ENCODE peak calls at places on chromosomes 4 and X, in nine cellular contexts. X is GM12878, B is fibroblast of lung, T is GM23338, H is GM23248, P is K562, E is neural progenitor cell, S is endothelial cell of umbilical vein, L is HCT116. D is an unnamed sample.

GRCh38 chrX:111376897-111377601 is 34.9 kb downstream of the DCX start:
- DNase-seq in X (no peak), B (no peak), T (peak), H (no peak), P (no peak), E (peak), S (no peak), L (no peak), D (peak)

GRCh38 chr4:31701256-31701655 is 981.1 kb downstream of the PCDH7 start:
- DNase-seq in X (no peak), B (no peak), T (no peak), H (no peak), P (no peak), E (no peak), S (no peak), L (no peak), D (no peak)

GRCh38 chrX:133537142-133537541 is 121.9 kb upstream of the GPC4 start:
- DNase-seq in X (no peak), B (no peak), T (no peak), H (no peak), P (no peak), E (no peak), S (no peak), L (no peak), D (no peak)

GRCh38 chr4:163332526-163333405 is at the start of gene NPY1R:
- DNase-seq in X (peak), B (peak), T (peak), H (peak), P (peak), E (peak), S (peak), L (peak), D (peak)

GRCh38 chr4:76955187-76955586 is 5.6 kb downstream of the SEPTIN11 start:
- DNase-seq in X (no peak), B (peak), T (no peak), H (peak), P (no peak), E (no peak), S (no peak), L (no peak), D (peak)

GRCh38 chr4:75107703-75108612 is 175.0 kb downstream of the PARM1 start:
- DNase-seq in X (no peak), B (no peak), T (no peak), H (no peak), P (no peak), E (no peak), S (no peak), L (no peak), D (no peak)

GRCh38 chr4:7052923-7053715 is 9.9 kb downstream of the TADA2B start:
- DNase-seq in X (no peak), B (peak), T (no peak), H (peak), P (no peak), E (no peak), S (no peak), L (no peak), D (no peak)

GRCh38 chr4:166435449-166435848 is 562.4 kb downstream of the TLL1 start:
- DNase-seq in X (no peak), B (peak), T (no peak), H (peak), P (no peak), E (no peak), S (peak), L (no peak), D (no peak)

GRCh38 chr4:17921451-17921850 is 100.1 kb downstream of the LCORL start:
- DNase-seq in X (no peak), B (no peak), T (no peak), H (no peak), P (no peak), E (no peak), S (no peak), L (no peak), D (no peak)

GRCh38 chr4:84384801-84385582 is 114.1 kb downstream of the NKX6-1 start:
- DNase-seq in X (no peak), B (no peak), T (peak), H (no peak), P (no peak), E (peak), S (no peak), L (no peak), D (no peak)

GRCh38 chr4:74038161-74039064 is at the start of gene CXCL3:
- DNase-seq in X (no peak), B (peak), T (peak), H (peak), P (peak), E (peak), S (peak), L (no peak), D (peak)

GRCh38 chr4:112704991-112705845 is 68.3 kb downstream of the LARP7 start:
- DNase-seq in X (no peak), B (peak), T (peak), H (peak), P (no peak), E (peak), S (peak), L (peak), D (peak)

GRCh38 chrX:39336709-39337294 is 535.5 kb downstream of the MID1IP1 start:
- DNase-seq in X (peak), B (peak), T (no peak), H (peak), P (no peak), E (no peak), S (peak), L (no peak), D (peak)

GRCh38 chr4:28845158-28845557 is 1875.0 kb upstream of the PCDH7 start:
- DNase-seq in X (no peak), B (no peak), T (no peak), H (no peak), P (no peak), E (no peak), S (no peak), L (no peak), D (no peak)

GRCh38 chrX:82627568-82627967 is 880.5 kb upstream of the POU3F4 start:
- DNase-seq in X (no peak), B (no peak), T (no peak), H (no peak), P (no peak), E (no peak), S (no peak), L (no peak), D (no peak)

GRCh38 chr4:1792832-1793495 is at the start of gene FGFR3:
- DNase-seq in X (no peak), B (peak), T (peak), H (peak), P (peak), E (peak), S (no peak), L (no peak), D (peak)

GRCh38 chrX:33726281-33727160 is 405.6 kb downstream of the FAM47A start:
- DNase-seq in X (no peak), B (no peak), T (peak), H (no peak), P (no peak), E (peak), S (no peak), L (no peak), D (peak)

GRCh38 chr4:158929939-158930344 is 161.1 kb downstream of the FNIP2 start:
- DNase-seq in X (no peak), B (no peak), T (no peak), H (no peak), P (no peak), E (no peak), S (no peak), L (no peak), D (no peak)

GRCh38 chr4:53914313-53915016 is 149.9 kb downstream of the CHIC2 start:
- DNase-seq in X (no peak), B (peak), T (no peak), H (peak), P (no peak), E (no peak), S (peak), L (no peak), D (peak)

GRCh38 chr4:67201334-67201733 is 344.0 kb downstream of the CENPC start:
- DNase-seq in X (no peak), B (no peak), T (no peak), H (no peak), P (no peak), E (no peak), S (no peak), L (no peak), D (no peak)

GRCh38 chr4:65416875-65417274 is 253.4 kb downstream of the EPHA5 start:
- DNase-seq in X (no peak), B (peak), T (peak), H (no peak), P (no peak), E (peak), S (peak), L (no peak), D (no peak)

GRCh38 chrX:46381630-46382029 is 163.6 kb downstream of the ZNF674 start:
- DNase-seq in X (peak), B (peak), T (peak), H (peak), P (peak), E (peak), S (peak), L (peak), D (peak)

GRCh38 chr4:124590480-124590879 is 122.1 kb downstream of the ANKRD50 start:
- DNase-seq in X (no peak), B (no peak), T (no peak), H (no peak), P (no peak), E (no peak), S (no peak), L (no peak), D (no peak)

GRCh38 chr4:21775703-21776102 is 172.9 kb downstream of the KCNIP4 start:
- DNase-seq in X (no peak), B (no peak), T (no peak), H (no peak), P (no peak), E (no peak), S (no peak), L (no peak), D (no peak)

GRCh38 chr4:88148560-88148959 is 9.9 kb downstream of the ABCG2 start:
- DNase-seq in X (no peak), B (no peak), T (no peak), H (no peak), P (no peak), E (no peak), S (no peak), L (no peak), D (no peak)

GRCh38 chrX:139881130-139881529 is 51.7 kb downstream of the ATP11C start:
- DNase-seq in X (no peak), B (peak), T (no peak), H (peak), P (peak), E (no peak), S (no peak), L (peak), D (no peak)

GRCh38 chrX:56232221-56233082 is at the start of gene KLF8:
- DNase-seq in X (no peak), B (no peak), T (peak), H (peak), P (peak), E (peak), S (no peak), L (peak), D (peak)

GRCh38 chrX:48703642-48704481 is 7.3 kb downstream of the SUV39H1 start:
- DNase-seq in X (no peak), B (peak), T (no peak), H (peak), P (no peak), E (no peak), S (no peak), L (no peak), D (no peak)

GRCh38 chr4:146401274-146401673 is 120.5 kb downstream of the SLC10A7 start:
- DNase-seq in X (no peak), B (no peak), T (no peak), H (no peak), P (no peak), E (no peak), S (no peak), L (no peak), D (no peak)

GRCh38 chrX:136214551-136214950 is 36.6 kb downstream of the MAP7D3 start:
- DNase-seq in X (no peak), B (peak), T (no peak), H (peak), P (no peak), E (no peak), S (peak), L (no peak), D (peak)

GRCh38 chr4:848307-848691 is 22.4 kb upstream of the CPLX1 start:
- DNase-seq in X (no peak), B (no peak), T (no peak), H (no peak), P (no peak), E (no peak), S (no peak), L (no peak), D (no peak)

GRCh38 chrX:44308869-44309268 is 34.6 kb downstream of the EFHC2 start:
- DNase-seq in X (no peak), B (no peak), T (no peak), H (no peak), P (no peak), E (no peak), S (no peak), L (no peak), D (no peak)

GRCh38 chr4:39732728-39733127 is 34.8 kb downstream of the UBE2K start:
- DNase-seq in X (no peak), B (peak), T (no peak), H (peak), P (no peak), E (no peak), S (no peak), L (no peak), D (no peak)

DNA sequence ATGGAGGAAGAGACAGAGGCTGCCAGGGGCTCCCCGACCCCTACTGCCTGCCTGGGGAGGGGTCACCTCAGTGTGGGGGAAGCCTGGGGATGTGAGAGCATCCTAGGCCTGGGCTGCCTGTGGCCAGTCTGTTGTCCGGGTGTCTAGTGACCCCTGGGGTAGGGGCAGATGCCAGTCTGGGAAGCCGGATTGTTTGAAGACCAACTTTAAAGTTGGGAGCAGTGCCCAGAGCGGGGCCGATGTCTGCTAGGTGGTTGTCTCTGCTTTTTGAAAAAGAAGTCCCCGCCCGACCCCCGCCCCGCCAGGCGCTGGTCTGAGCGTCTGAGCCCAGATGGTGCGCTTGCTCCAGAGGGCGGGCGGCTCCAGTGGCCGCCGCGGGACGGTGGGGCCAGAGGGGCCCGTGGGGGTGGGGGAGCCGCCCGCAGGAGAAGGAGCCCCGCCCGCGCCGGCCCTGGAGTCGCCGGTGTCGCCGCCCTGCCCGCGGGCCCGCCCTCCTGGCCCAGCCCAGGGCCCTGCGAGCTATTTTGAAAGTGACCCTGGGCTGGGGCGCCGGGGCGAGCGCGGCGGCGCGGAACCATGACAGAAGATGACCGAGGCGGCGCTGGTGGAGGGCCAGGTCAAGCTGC is at the start of gene DOK7:
- DNase-seq in X (no peak), B (no peak), T (peak), H (peak), P (no peak), E (peak), S (no peak), L (no peak), D (peak)
- H3K4me3 ChIP-seq in X (no peak), B (no peak), T (peak), H (peak), P (no peak), E (peak), S (no peak), L (peak), D (no peak)

DNA sequence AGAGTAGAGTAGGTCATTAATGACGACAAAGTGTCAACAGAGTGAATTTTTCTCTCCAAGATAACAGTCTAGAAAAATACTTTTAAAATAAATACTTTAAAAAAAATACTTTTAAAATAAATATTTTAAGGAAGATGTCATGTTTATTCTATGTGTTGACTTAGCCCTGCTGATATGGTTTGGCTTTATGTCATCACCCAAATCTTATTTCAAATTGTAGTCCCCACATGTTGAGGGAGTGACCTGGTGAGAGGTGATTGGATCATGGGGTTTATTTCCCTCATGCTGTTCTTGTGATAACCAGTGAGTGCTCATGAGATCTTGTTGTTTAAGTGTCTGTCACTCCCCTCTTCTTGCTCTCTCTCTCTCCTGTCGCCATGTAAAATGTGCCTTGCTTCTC is 755.0 kb upstream of the SLIT2 start:
- DNase-seq in X (no peak), B (no peak), T (no peak), H (no peak), P (no peak), E (no peak), S (no peak), L (no peak), D (no peak)
- H3K4me2 ChIP-seq in X (no peak), B (no peak), T (no peak), H (no peak), P (no peak), E (no peak), S (no peak), L (no peak), D (no peak)

GRCh38 chr4:80268936-80269335 is 2.5 kb downstream of the FGF5 start:
- DNase-seq in X (no peak), B (peak), T (no peak), H (peak), P (no peak), E (no peak), S (no peak), L (no peak), D (no peak)
- TF ChIP-seq EZH2 in X (no peak), B (no peak), T (peak), H (no peak), P (no peak), E (no peak), S (no peak), L (no peak), D (no peak)

GRCh38 chr4:99809326-99809725 is 7.3 kb upstream of the DAPP1 start:
- DNase-seq in X (no peak), B (no peak), T (no peak), H (no peak), P (no peak), E (no peak), S (no peak), L (no peak), D (no peak)
- H3K4me3 ChIP-seq in X (no peak), B (no peak), T (no peak), H (no peak), P (no peak), E (no peak), S (no peak), L (no peak), D (no peak)

DNA sequence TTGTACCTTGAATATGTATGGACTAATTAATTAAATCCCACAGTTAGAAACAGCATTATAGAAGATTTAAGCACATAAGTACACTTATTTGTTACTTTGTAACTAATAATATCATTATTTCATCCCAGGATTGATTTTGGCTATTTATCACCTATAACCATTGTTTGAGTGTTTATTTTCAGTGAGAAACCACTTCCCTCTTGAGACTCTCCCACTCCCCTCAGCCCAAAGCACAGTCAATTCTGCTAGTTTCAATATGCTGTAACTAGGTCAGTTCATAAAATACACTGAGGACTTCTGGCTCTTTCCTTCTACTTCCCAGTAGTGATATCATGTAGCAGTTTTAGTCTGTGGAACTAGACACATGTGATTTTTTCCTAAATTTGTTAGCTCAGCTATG is 16.3 kb downstream of the OFD1 start:
- DNase-seq in X (no peak), B (no peak), T (no peak), H (no peak), P (no peak), E (no peak), S (no peak), L (no peak), D (no peak)
- H3K4me2 ChIP-seq in X (peak), B (no peak), T (no peak), H (no peak), P (no peak), E (no peak), S (no peak), L (no peak), D (no peak)

GRCh38 chr4:5955201-5955821 is 62.4 kb upstream of the CRMP1 start:
- DNase-seq in X (no peak), B (no peak), T (peak), H (no peak), P (no peak), E (peak), S (peak), L (no peak), D (no peak)
- TF ChIP-seq EZH2 in X (no peak), B (no peak), T (no peak), H (no peak), P (no peak), E (no peak), S (no peak), L (no peak), D (no peak)

DNA sequence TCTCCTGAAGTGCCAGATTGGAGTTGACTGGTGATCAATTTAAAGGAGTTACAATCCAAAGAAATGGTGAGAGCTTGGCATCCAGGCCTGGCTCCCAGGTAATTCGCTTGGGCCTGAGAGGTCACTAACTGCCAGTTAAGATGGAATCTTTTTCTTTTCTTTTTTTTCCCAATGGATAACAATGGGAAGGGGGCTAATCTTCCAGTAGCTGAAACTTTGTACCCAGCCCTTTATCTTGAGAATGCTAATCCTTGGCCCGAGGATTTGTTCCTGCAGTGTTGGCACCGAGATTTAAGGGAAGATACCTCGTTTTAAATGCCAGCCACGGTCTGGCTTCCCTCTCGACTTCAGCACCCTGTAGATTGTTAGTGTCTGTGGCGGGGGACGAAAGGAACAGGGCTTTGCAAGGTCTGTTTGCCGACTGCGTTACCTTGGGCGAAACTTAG is 13.4 kb upstream of the PITX2 start:
- DNase-seq in X (no peak), B (no peak), T (peak), H (no peak), P (no peak), E (peak), S (no peak), L (peak), D (no peak)
- H3K4me3 ChIP-seq in X (no peak), B (no peak), T (peak), H (peak), P (no peak), E (peak), S (no peak), L (peak), D (peak)

GRCh38 chr4:71229477-71230257 is 109.2 kb upstream of the SLC4A4 start:
- DNase-seq in X (no peak), B (peak), T (peak), H (peak), P (peak), E (peak), S (peak), L (peak), D (peak)
- H3K4me2 ChIP-seq in X (no peak), B (peak), T (no peak), H (no peak), P (no peak), E (peak), S (no peak), L (no peak), D (peak)